ENCODE peak calls at places on chromosomes 16 and 17, in seven cellular contexts. F is ascending aorta, E is PC-9, K is tibial nerve, N is A549, P is mucosa of descending colon, V is adipocyte. R is an unnamed sample. For H3K4me1, the result is how much of the 10 kb centered on the place peaks cover.

GRCh38 chr17:28328325-28328724 is 6.9 kb downstream of the IFT20 start:
- DNase-seq in F (no peak), E (no peak), K (no peak), N (no peak), P (no peak), V (no peak), R (no peak)

GRCh38 chr16:86975445-86975844 is 341.7 kb downstream of the C16orf95 start:
- DNase-seq in F (peak), E (no peak), K (no peak), N (peak), P (no peak), V (peak), R (peak)

GRCh38 chr16:67278773-67279295 is 498 bp upstream of the PLEKHG4 start:
- DNase-seq in F (no peak), E (no peak), K (no peak), N (peak), P (peak), V (no peak), R (peak)

GRCh38 chr17:78096093-78096492 is 32.5 kb downstream of the TMC6 start:
- DNase-seq in F (no peak), E (no peak), K (no peak), N (no peak), P (no peak), V (no peak), R (no peak)

GRCh38 chr16:86294535-86294934 is 215.8 kb upstream of the FOXF1 start:
- DNase-seq in F (no peak), E (no peak), K (no peak), N (no peak), P (peak), V (no peak), R (no peak)

GRCh38 chr17:70059076-70059475 is 15.9 kb upstream of the KCNJ16 start:
- DNase-seq in F (no peak), E (no peak), K (no peak), N (no peak), P (no peak), V (no peak), R (no peak)

GRCh38 chr17:62763891-62764600 is 44.1 kb downstream of the MARCHF10 start:
- DNase-seq in F (no peak), E (no peak), K (no peak), N (no peak), P (no peak), V (no peak), R (no peak)

GRCh38 chr16:85750827-85751641 is at the start of gene C16orf74:
- DNase-seq in F (no peak), E (no peak), K (no peak), N (peak), P (peak), V (peak), R (peak)

GRCh38 chr17:47732399-47733046 is 513 bp upstream of the TBX21 start:
- DNase-seq in F (no peak), E (no peak), K (no peak), N (no peak), P (no peak), V (no peak), R (peak)

GRCh38 chr16:27320261-27321012 is 6.7 kb downstream of the IL4R start:
- DNase-seq in F (no peak), E (no peak), K (no peak), N (no peak), P (no peak), V (no peak), R (peak)

GRCh38 chr16:83470406-83470805 is 337.4 kb upstream of the HSBP1 start:
- DNase-seq in F (no peak), E (no peak), K (no peak), N (no peak), P (no peak), V (peak), R (no peak)

GRCh38 chr17:17495448-17496188 is 577 bp downstream of the RASD1 start:
- DNase-seq in F (no peak), E (no peak), K (no peak), N (no peak), P (peak), V (no peak), R (peak)

GRCh38 chr17:32831627-32832243 is 45.2 kb downstream of the MYO1D start:
- DNase-seq in F (no peak), E (no peak), K (no peak), N (no peak), P (no peak), V (no peak), R (no peak)

GRCh38 chr17:64200080-64201042 is 62.7 kb downstream of the TEX2 start:
- DNase-seq in F (no peak), E (no peak), K (no peak), N (no peak), P (no peak), V (peak), R (no peak)

GRCh38 chr17:40443196-40443987 is at the start of gene IGFBP4:
- DNase-seq in F (no peak), E (peak), K (peak), N (peak), P (peak), V (peak), R (peak)

GRCh38 chr17:40447148-40447644 is 3.9 kb downstream of the IGFBP4 start:
- DNase-seq in F (no peak), E (no peak), K (no peak), N (no peak), P (peak), V (peak), R (peak)

GRCh38 chr17:40448213-40448638 is 5.0 kb downstream of the IGFBP4 start:
- DNase-seq in F (no peak), E (no peak), K (no peak), N (no peak), P (peak), V (peak), R (no peak)

GRCh38 chr17:40443988-40444899 is 994 bp downstream of the IGFBP4 start:
- DNase-seq in F (no peak), E (peak), K (no peak), N (no peak), P (peak), V (peak), R (peak)

GRCh38 chr17:40445769-40446468 is 2.7 kb downstream of the IGFBP4 start:
- DNase-seq in F (no peak), E (no peak), K (no peak), N (peak), P (no peak), V (peak), R (peak)
- H3K4me1 ChIP-seq in F (under half), E (under half), K (half or more), N (half or more), P (half or more), V (half or more), R (half or more)

GRCh38 chr16:75648265-75649076 is 898 bp downstream of the TERF2IP start:
- DNase-seq in F (peak), E (peak), K (peak), N (peak), P (peak), V (peak), R (peak)
- H3K4me1 ChIP-seq in F (under half), E (under half), K (under half), N (under half), P (under half), V (half or more), R (under half)

DNA sequence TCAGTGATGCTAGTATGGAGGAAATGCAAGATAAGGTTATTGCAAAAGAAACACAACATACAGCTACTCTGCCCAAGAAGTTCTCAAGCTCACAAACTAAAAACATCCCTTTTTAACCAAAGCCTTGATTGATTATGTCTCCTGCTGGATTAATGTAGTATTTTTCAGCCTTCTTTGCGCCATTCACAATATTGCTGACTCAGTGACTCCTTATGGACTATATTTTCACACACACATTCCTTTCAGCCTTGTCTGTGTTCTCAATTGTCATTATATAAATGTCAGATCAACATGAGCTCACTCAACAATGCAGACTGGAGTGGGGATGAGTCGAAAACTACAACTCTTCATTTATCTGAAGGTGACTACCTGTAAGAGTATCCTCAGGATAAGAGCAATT is 579.3 kb upstream of the CDH8 start:
- DNase-seq in F (no peak), E (no peak), K (no peak), N (no peak), P (no peak), V (no peak), R (no peak)
- H3K4me1 ChIP-seq in F (under half), E (under half), K (under half), N (under half), P (under half), V (under half), R (under half)

DNA sequence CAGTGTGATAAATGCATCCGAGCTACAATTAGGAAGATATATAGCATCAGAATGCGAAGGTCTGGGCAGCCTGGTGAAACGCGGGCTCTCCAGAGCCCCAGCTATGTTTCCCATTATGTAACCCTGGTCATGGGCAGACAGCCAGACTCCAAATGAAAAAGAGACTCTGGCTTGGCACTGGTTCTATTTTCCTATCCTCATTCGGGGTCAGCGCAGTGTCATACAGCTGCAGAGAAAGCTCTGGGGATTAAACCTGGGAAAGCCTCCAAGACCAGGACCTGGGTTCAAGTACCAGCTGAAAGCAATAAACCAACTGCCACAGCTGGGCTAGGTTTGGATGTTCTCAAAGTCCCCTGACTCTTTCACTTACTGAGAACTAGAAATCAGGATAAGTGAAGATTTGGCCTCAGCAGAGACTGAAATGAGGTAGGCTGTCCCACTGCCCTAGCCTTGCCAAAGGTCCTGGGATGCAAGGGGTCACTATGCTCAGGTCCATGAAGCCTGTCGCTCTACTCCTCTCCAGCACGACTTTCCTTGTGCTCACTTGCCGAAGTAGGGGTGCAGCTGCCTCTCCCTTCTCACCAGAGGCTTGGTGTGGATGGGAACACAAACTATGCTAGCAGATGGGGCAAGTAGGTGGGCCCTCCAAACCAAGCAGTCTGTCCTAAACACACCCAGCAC is 123.8 kb downstream of the SMG6 start:
- DNase-seq in F (no peak), E (no peak), K (peak), N (no peak), P (peak), V (peak), R (no peak)
- H3K4me1 ChIP-seq in F (half or more), E (under half), K (half or more), N (under half), P (under half), V (half or more), R (half or more)

GRCh38 chr17:81419886-81420768 is 24.9 kb downstream of the BAHCC1 start:
- DNase-seq in F (no peak), E (no peak), K (no peak), N (no peak), P (peak), V (no peak), R (no peak)
- H3K4me1 ChIP-seq in F (half or more), E (under half), K (half or more), N (half or more), P (under half), V (half or more), R (half or more)

DNA sequence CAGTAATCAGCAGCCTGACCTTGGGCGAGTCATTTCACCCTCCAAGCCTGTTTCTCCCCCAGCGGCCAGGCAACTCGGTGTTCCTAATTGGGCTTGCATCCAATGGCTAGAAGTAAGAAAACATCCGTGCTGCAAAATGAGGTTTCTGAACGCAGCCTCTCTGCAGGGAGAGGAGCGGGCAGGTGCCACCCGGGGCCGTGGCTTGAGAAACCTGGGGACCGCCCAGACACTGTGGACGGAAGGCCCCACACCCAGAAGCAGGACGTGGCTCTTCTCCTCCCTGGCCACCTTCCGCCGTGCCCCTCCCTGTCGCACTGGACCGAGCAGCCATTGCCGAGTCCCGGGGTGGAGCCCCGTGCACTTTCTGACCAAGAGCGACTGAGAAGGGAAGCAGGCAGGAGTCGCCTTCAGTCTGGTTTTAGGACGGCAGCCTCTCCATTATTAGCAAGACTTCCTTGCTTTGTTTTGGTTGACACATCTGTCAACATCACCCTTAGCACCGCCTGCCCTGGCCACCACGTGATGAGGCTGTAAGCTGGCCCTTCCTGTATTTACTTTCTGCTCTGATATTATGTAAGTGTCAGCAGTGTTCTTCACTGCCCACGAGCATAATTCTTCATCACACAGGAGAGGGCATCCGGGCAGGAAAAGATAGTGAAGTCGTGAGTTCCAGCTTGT is 785 bp downstream of the HERPUD1 start:
- DNase-seq in F (peak), E (peak), K (peak), N (peak), P (peak), V (peak), R (peak)
- H3K4me1 ChIP-seq in F (under half), E (under half), K (under half), N (under half), P (under half), V (under half), R (under half)